ENCODE peak calls at places on chromosomes 6 and 20, in five cellular contexts. A is colonic mucosa, D is hippocampal formation, K is AG08395, G is cardiac fibroblast. W is an unnamed sample.

GRCh38 chr6:36241728-36242127 is 28.1 kb upstream of the PNPLA1 start:
- DNase-seq in A (no peak), D (no peak), K (peak), G (peak), W (peak)

GRCh38 chr6:57173056-57173885 is 1.1 kb downstream of the BAG2 start:
- DNase-seq in A (peak), D (no peak), K (peak), G (peak), W (peak)

GRCh38 chr20:24785141-24785924 is 163.7 kb upstream of the CST7 start:
- DNase-seq in A (no peak), D (no peak), K (peak), G (peak), W (no peak)

GRCh38 chr6:150196942-150197745 is 54.3 kb downstream of the PPP1R14C start:
- DNase-seq in A (peak), D (no peak), K (no peak), G (no peak), W (no peak)

GRCh38 chr6:130018830-130019795 is 732 bp downstream of the L3MBTL3 start:
- DNase-seq in A (peak), D (peak), K (peak), G (peak), W (peak)

GRCh38 chr6:51213806-51214205 is 395.1 kb downstream of the TFAP2B start:
- DNase-seq in A (no peak), D (no peak), K (no peak), G (no peak), W (peak)

GRCh38 chr20:60294627-60295026 is 336.4 kb downstream of the CDH26 start:
- DNase-seq in A (no peak), D (no peak), K (no peak), G (no peak), W (no peak)

GRCh38 chr6:169269180-169270076 is 15.8 kb upstream of the THBS2 start:
- DNase-seq in A (no peak), D (no peak), K (peak), G (peak), W (no peak)

GRCh38 chr6:36334832-36335459 is 1.7 kb downstream of the BNIP5 start:
- DNase-seq in A (peak), D (no peak), K (no peak), G (no peak), W (no peak)

GRCh38 chr6:53628354-53629119 is 37.0 kb downstream of the KLHL31 start:
- DNase-seq in A (no peak), D (no peak), K (peak), G (peak), W (no peak)

GRCh38 chr20:23049201-23049932 is at the start of gene THBD:
- DNase-seq in A (peak), D (no peak), K (peak), G (peak), W (peak)

GRCh38 chr6:163415620-163416379 is 1.3 kb downstream of the QKI start:
- DNase-seq in A (no peak), D (no peak), K (peak), G (peak), W (no peak)

GRCh38 chr6:6930223-6930880 is 177.4 kb upstream of the RREB1 start:
- DNase-seq in A (no peak), D (no peak), K (no peak), G (no peak), W (no peak)

GRCh38 chr6:81801489-81801888 is 49.0 kb upstream of the TENT5A start:
- DNase-seq in A (no peak), D (no peak), K (no peak), G (no peak), W (no peak)

GRCh38 chr20:50561379-50562078 is 51.3 kb downstream of the PTPN1 start:
- DNase-seq in A (no peak), D (no peak), K (peak), G (peak), W (peak)

GRCh38 chr6:131101911-131102680 is 33.2 kb upstream of the AKAP7 start:
- DNase-seq in A (no peak), D (no peak), K (no peak), G (no peak), W (no peak)

GRCh38 chr6:127459231-127459641 is at the start of gene KIAA0408:
- DNase-seq in A (peak), D (no peak), K (peak), G (peak), W (peak)

GRCh38 chr6:55293116-55293515 is 34.2 kb upstream of the GFRAL start:
- DNase-seq in A (no peak), D (no peak), K (no peak), G (peak), W (no peak)

GRCh38 chr6:13914346-13914745 is 10.4 kb upstream of the RNF182 start:
- DNase-seq in A (no peak), D (no peak), K (no peak), G (no peak), W (no peak)

GRCh38 chr6:49556429-49556837 is 6.0 kb downstream of the C6orf141 start:
- DNase-seq in A (peak), D (no peak), K (peak), G (peak), W (no peak)

GRCh38 chr6:15324427-15324985 is 78.6 kb downstream of the JARID2 start:
- DNase-seq in A (no peak), D (no peak), K (no peak), G (no peak), W (no peak)

GRCh38 chr20:10762216-10762615 is 88.4 kb upstream of the JAG1 start:
- DNase-seq in A (no peak), D (no peak), K (no peak), G (no peak), W (no peak)

GRCh38 chr6:38062066-38062465 is 242.5 kb downstream of the ZFAND3 start:
- DNase-seq in A (no peak), D (no peak), K (no peak), G (no peak), W (no peak)

GRCh38 chr20:11451793-11452291 is 465.9 kb upstream of the BTBD3 start:
- DNase-seq in A (no peak), D (no peak), K (no peak), G (peak), W (no peak)

GRCh38 chr6:131652472-131652871 is 15.4 kb downstream of the ENPP3 start:
- DNase-seq in A (peak), D (no peak), K (no peak), G (no peak), W (no peak)

GRCh38 chr20:34558320-34559202 is at the start of gene MAP1LC3A:
- DNase-seq in A (peak), D (peak), K (peak), G (peak), W (peak)

GRCh38 chr6:136657629-136658028 is 107.4 kb upstream of the MAP7 start:
- DNase-seq in A (peak), D (no peak), K (no peak), G (no peak), W (no peak)

GRCh38 chr6:168061269-168062210 is 17.5 kb downstream of the FRMD1 start:
- DNase-seq in A (no peak), D (no peak), K (no peak), G (no peak), W (no peak)

GRCh38 chr6:52162940-52163908 is 23.0 kb upstream of the IL17A start:
- DNase-seq in A (no peak), D (no peak), K (no peak), G (peak), W (no peak)

GRCh38 chr20:3222635-3223600 is 13.6 kb downstream of the ITPA start:
- DNase-seq in A (no peak), D (no peak), K (no peak), G (no peak), W (no peak)